ENCODE peak calls at places on chromosomes 12 and 14, in seven cellular contexts. F, S, X, K, G, Y and A are unnamed samples.

GRCh38 chr12:78929075-78929418 is 64.5 kb downstream of the SYT1 start:
- DNase-seq in G (no peak), F (peak; percentile 33), Y (no peak), S (no peak), K (no peak), X (no peak), A (no peak)

GRCh38 chr14:58918066-58918465 is 270.4 kb upstream of the DAAM1 start:
- DNase-seq in X (no peak), F (no peak), S (no peak), G (no peak), K (peak; percentile 35), Y (no peak), A (peak; percentile 62)

GRCh38 chr12:55816876-55817351 is 610 bp downstream of the SARNP start:
- DNase-seq in Y (no peak), X (no peak), G (no peak), K (no peak), F (no peak), S (no peak), A (no peak)

GRCh38 chr12:48003226-48004038 is 844 bp downstream of the COL2A1 start:
- DNase-seq in G (peak; percentile 36), F (no peak), K (no peak), X (no peak), S (no peak), Y (no peak), A (no peak)

GRCh38 chr14:95227279-95227860 is 70.0 kb upstream of the DICER1 start:
- DNase-seq in G (no peak), X (no peak), F (no peak), S (no peak), Y (no peak), K (peak; percentile 86), A (peak; percentile 66)

GRCh38 chr14:94638961-94639817 is 27.0 kb downstream of the SERPINA3 start:
- DNase-seq in F (no peak), K (no peak), S (no peak), Y (no peak), X (no peak), G (no peak), A (no peak)

GRCh38 chr12:67080637-67081036 is 188.5 kb upstream of the CAND1 start:
- DNase-seq in K (no peak), G (no peak), S (no peak), X (no peak), F (no peak), Y (no peak), A (no peak)

GRCh38 chr12:122184522-122184921 is 1.6 kb downstream of the LRRC43 start:
- DNase-seq in X (no peak), Y (peak; percentile 92), F (no peak), S (no peak), G (no peak), K (no peak), A (no peak)

GRCh38 chr14:32324601-32325000 is 4.5 kb upstream of the AKAP6 start:
- DNase-seq in X (no peak), Y (no peak), K (no peak), F (no peak), G (no peak), S (no peak), A (peak; percentile 35)

GRCh38 chr14:21382886-21383847 is 652 bp downstream of the SUPT16H start:
- DNase-seq in S (peak; percentile 17), Y (peak; percentile 66), K (peak; percentile 38), F (no peak), G (peak; percentile 66), X (peak; percentile 59), A (peak; percentile 45)

GRCh38 chr14:76518366-76518765 is 142.4 kb downstream of the ESRRB start:
- DNase-seq in F (no peak), Y (no peak), X (no peak), G (no peak), K (no peak), S (no peak), A (no peak)

GRCh38 chr12:18068355-18068754 is 21.6 kb downstream of the RERGL start:
- DNase-seq in K (no peak), F (no peak), S (no peak), G (no peak), X (no peak), Y (no peak), A (no peak)

GRCh38 chr12:88552672-88553079 is 27.6 kb downstream of the KITLG start:
- DNase-seq in X (peak; percentile 45), K (no peak), F (no peak), Y (no peak), S (no peak), G (no peak), A (peak; percentile 77)

GRCh38 chr12:93982847-93983315 is 165.5 kb upstream of the PLXNC1 start:
- DNase-seq in X (peak; percentile 59), F (peak; percentile 69), K (peak; percentile 7), G (peak; percentile 45), S (peak; percentile 26), Y (peak; percentile 15), A (peak; percentile 85)

GRCh38 chr14:105477659-105478623 is 3.3 kb downstream of the CRIP2 start:
- DNase-seq in X (no peak), G (peak; percentile 48), K (no peak), F (no peak), Y (no peak), S (no peak), A (no peak)

GRCh38 chr12:131041968-131042847 is 88.5 kb downstream of the ADGRD1 start:
- DNase-seq in K (no peak), G (no peak), Y (no peak), S (no peak), X (no peak), F (no peak), A (no peak)

GRCh38 chr12:26651566-26652188 is 181.3 kb downstream of the ITPR2 start:
- DNase-seq in F (no peak), X (peak; percentile 81), G (peak; percentile 50), Y (peak; percentile 87), K (peak; percentile 78), S (peak; percentile 16), A (peak; percentile 78)

GRCh38 chr14:55965851-55966250 is 152.4 kb upstream of the PELI2 start:
- DNase-seq in K (no peak), S (no peak), F (no peak), X (no peak), Y (no peak), G (no peak), A (peak; percentile 86)

GRCh38 chr12:105231396-105231795 is 4.6 kb downstream of the APPL2 start:
- DNase-seq in F (no peak), G (no peak), X (no peak), Y (no peak), K (no peak), S (no peak), A (no peak)

GRCh38 chr14:54104746-54105145 is 148.1 kb upstream of the BMP4 start:
- DNase-seq in S (no peak), F (no peak), G (no peak), Y (no peak), K (no peak), X (no peak), A (no peak)

GRCh38 chr12:29739279-29739991 is 44.3 kb downstream of the TMTC1 start:
- DNase-seq in G (no peak), S (no peak), X (no peak), F (no peak), Y (no peak), K (no peak), A (peak; percentile 67)

GRCh38 chr12:120468846-120469449 is 600 bp downstream of the SRSF9 start:
- DNase-seq in G (peak; percentile 33), S (no peak), F (no peak), Y (peak; percentile 27), X (no peak), K (no peak), A (peak; percentile 17)

GRCh38 chr14:60695327-60695726 is 28.8 kb downstream of the SIX4 start:
- DNase-seq in G (no peak), K (no peak), X (no peak), S (no peak), Y (peak; percentile 38), F (no peak), A (no peak)

GRCh38 chr14:56490379-56490778 is 89.2 kb upstream of the TMEM260 start:
- DNase-seq in F (no peak), X (peak; percentile 27), S (no peak), G (no peak), K (peak; percentile 9), Y (peak; percentile 39), A (peak; percentile 58)

GRCh38 chr12:6424848-6425247 is 19.9 kb upstream of the CD27 start:
- DNase-seq in G (no peak), X (no peak), K (no peak), Y (no peak), F (no peak), S (no peak), A (no peak)

GRCh38 chr14:52268191-52269061 is 928 bp downstream of the PTGDR start:
- DNase-seq in X (peak; percentile 18), Y (no peak), G (peak; percentile 25), S (no peak), K (no peak), F (no peak), A (peak; percentile 35)

GRCh38 chr14:57574617-57575288 is 81.1 kb upstream of the CCDC198 start:
- DNase-seq in G (no peak), S (no peak), K (no peak), F (no peak), X (no peak), Y (no peak), A (no peak)

GRCh38 chr12:26580619-26581018 is 252.4 kb downstream of the ITPR2 start:
- DNase-seq in X (no peak), G (no peak), S (no peak), K (no peak), F (no peak), Y (no peak), A (no peak)

GRCh38 chr14:74400919-74401503 is 25.0 kb downstream of the SYNDIG1L start:
- DNase-seq in F (no peak), X (no peak), S (no peak), Y (no peak), K (no peak), G (peak; percentile 13), A (no peak)

GRCh38 chr14:29521526-29522137 is 406.0 kb downstream of the PRKD1 start:
- DNase-seq in K (peak; percentile 2), G (no peak), S (no peak), X (no peak), Y (peak; percentile 13), F (no peak), A (no peak)

GRCh38 chr14:68967459-68967940 is 11.6 kb downstream of the ACTN1 start:
- DNase-seq in G (no peak), K (no peak), X (no peak), Y (no peak), S (no peak), F (no peak), A (no peak)

GRCh38 chr14:81474156-81474492 is 59.5 kb downstream of the SEL1L start:
- DNase-seq in X (no peak), F (no peak), G (no peak), Y (no peak), K (no peak), S (no peak), A (no peak)

GRCh38 chr12:6437586-6437985 is 7.2 kb upstream of the CD27 start:
- DNase-seq in Y (no peak), G (peak; percentile 6), S (no peak), X (no peak), K (no peak), F (no peak), A (no peak)

GRCh38 chr12:21026302-21026701 is 104.7 kb upstream of the SLCO1B1 start:
- DNase-seq in S (no peak), F (no peak), G (no peak), Y (no peak), K (no peak), X (no peak), A (peak; percentile 21)

GRCh38 chr12:128098725-128099124 is 168.2 kb upstream of the TMEM132C start:
- DNase-seq in X (no peak), S (no peak), Y (no peak), F (no peak), K (no peak), G (no peak), A (no peak)

GRCh38 chr14:104551851-104552737 is 27.5 kb upstream of the C14orf180 start:
- DNase-seq in K (no peak), Y (no peak), S (no peak), G (no peak), X (no peak), F (no peak), A (no peak)